ENCODE peak calls at places on chromosome 17, in nine cellular contexts. E, W, C, X, O, V, F, P and U are unnamed samples.

GRCh38 chr17:82863941-82864720 is 24.3 kb upstream of the ZNF750 start:
- DNase-seq in V (peak), E (peak), P (no peak), F (peak), O (peak), W (no peak), C (peak), X (no peak), U (peak)

GRCh38 chr17:31457391-31458234 is 66.1 kb downstream of the RAB11FIP4 start:
- DNase-seq in W (no peak), V (no peak), F (no peak), P (no peak), E (no peak), C (no peak), O (no peak), X (peak), U (no peak)

GRCh38 chr17:77675411-77675810 is 283.1 kb upstream of the TNRC6C start:
- DNase-seq in V (no peak), P (no peak), F (peak), C (no peak), X (no peak), E (no peak), O (no peak), W (no peak), U (no peak)

GRCh38 chr17:1945621-1946020 is 79.5 kb downstream of the RTN4RL1 start:
- DNase-seq in P (no peak), F (no peak), E (no peak), X (no peak), C (no peak), O (no peak), V (no peak), W (no peak), U (no peak)

GRCh38 chr17:329794-330420 is 22.7 kb downstream of the RPH3AL start:
- DNase-seq in X (no peak), E (no peak), F (peak), C (no peak), P (no peak), O (no peak), W (no peak), V (no peak), U (peak)

GRCh38 chr17:42078396-42079042 is 19.8 kb downstream of the ZNF385C start:
- DNase-seq in E (no peak), C (no peak), F (no peak), V (no peak), X (no peak), W (no peak), P (no peak), O (no peak), U (no peak)

GRCh38 chr17:69709441-69709840 is 294.9 kb downstream of the MAP2K6 start:
- DNase-seq in E (no peak), F (no peak), C (no peak), V (no peak), O (no peak), X (no peak), P (no peak), W (no peak), U (no peak)

GRCh38 chr17:79951361-79952264 is 84.1 kb downstream of the TBC1D16 start:
- DNase-seq in O (no peak), P (no peak), V (peak), E (peak), W (peak), C (peak), F (peak), X (peak), U (peak)

GRCh38 chr17:75061618-75062017 is 14.6 kb downstream of the KCTD2 start:
- DNase-seq in W (no peak), V (no peak), C (no peak), X (no peak), P (no peak), O (no peak), F (no peak), E (no peak), U (no peak)

GRCh38 chr17:82718986-82719685 is 2.6 kb downstream of the FN3KRP start:
- DNase-seq in O (peak), C (no peak), E (no peak), V (peak), W (no peak), X (no peak), F (no peak), P (no peak), U (no peak)

GRCh38 chr17:78341559-78342437 is 18.1 kb downstream of the SOCS3 start:
- DNase-seq in X (no peak), F (peak), V (peak), P (no peak), O (no peak), E (peak), W (no peak), C (no peak), U (peak)

GRCh38 chr17:57999496-58000017 is 7.5 kb downstream of the SRSF1 start:
- DNase-seq in O (peak), C (no peak), X (no peak), F (no peak), V (peak), E (peak), P (peak), W (no peak), U (no peak)

GRCh38 chr17:43356999-43357398 is 41.8 kb upstream of the ARL4D start:
- DNase-seq in P (no peak), V (peak), C (no peak), E (peak), W (no peak), X (no peak), F (no peak), O (no peak), U (no peak)

GRCh38 chr17:11384131-11384530 is 143.1 kb downstream of the SHISA6 start:
- DNase-seq in O (no peak), P (no peak), V (no peak), F (no peak), W (no peak), E (no peak), X (no peak), C (no peak), U (no peak)

GRCh38 chr17:35795007-35795870 is at the start of gene MMP28:
- DNase-seq in F (peak), W (peak), E (peak), C (no peak), P (no peak), X (no peak), V (peak), O (no peak), U (peak)

GRCh38 chr17:62653831-62654829 is 26.7 kb downstream of the MRC2 start:
- DNase-seq in W (peak), F (peak), P (no peak), V (peak), E (peak), O (no peak), X (peak), C (no peak), U (peak)

GRCh38 chr17:7988750-7989178 is 13.7 kb upstream of the GUCY2D start:
- DNase-seq in V (peak), P (peak), W (peak), E (peak), X (no peak), F (no peak), O (peak), C (no peak), U (peak)